ENCODE peak calls at places on chromosomes 13 and 19, in four cellular contexts. One of them, this sample, is unnamed.

GRCh38 chr13:95627590-95627989 is 16.9 kb downstream of the DZIP1 start:
- DNase-seq in Peyer's patch: no peak
- DNase-seq in lung: no peak
- DNase-seq in aorta: no peak
- DNase-seq in this sample: no peak

GRCh38 chr13:98214707-98215106 is 37.6 kb upstream of the RNF113B start:
- DNase-seq in Peyer's patch: no peak
- DNase-seq in lung: peak; percentile 68
- DNase-seq in aorta: no peak
- DNase-seq in this sample: no peak

GRCh38 chr13:69903081-69903480 is 204.5 kb upstream of the ATXN8OS start:
- DNase-seq in Peyer's patch: no peak
- DNase-seq in lung: no peak
- DNase-seq in aorta: no peak
- DNase-seq in this sample: no peak

GRCh38 chr19:46226438-46226973 is 3.0 kb upstream of the IGFL1 start:
- DNase-seq in Peyer's patch: no peak
- DNase-seq in lung: no peak
- DNase-seq in aorta: no peak
- DNase-seq in this sample: peak; percentile 37

GRCh38 chr19:47069795-47070194 is 21.4 kb upstream of the TMEM160 start:
- DNase-seq in Peyer's patch: no peak
- DNase-seq in lung: no peak
- DNase-seq in aorta: no peak
- DNase-seq in this sample: no peak

GRCh38 chr19:45819769-45820168 is 4.7 kb upstream of the RSPH6A start:
- DNase-seq in Peyer's patch: no peak
- DNase-seq in lung: no peak
- DNase-seq in aorta: no peak
- DNase-seq in this sample: no peak

GRCh38 chr19:2231621-2232221 is 4.4 kb downstream of the PLEKHJ1 start:
- DNase-seq in Peyer's patch: no peak
- DNase-seq in lung: no peak
- DNase-seq in aorta: no peak
- DNase-seq in this sample: peak; percentile 62

GRCh38 chr19:44686896-44687295 is 12.1 kb upstream of the CEACAM16 start:
- DNase-seq in Peyer's patch: no peak
- DNase-seq in lung: no peak
- DNase-seq in aorta: peak; percentile 2
- DNase-seq in this sample: no peak

GRCh38 chr13:20358022-20358421 is 125.9 kb upstream of the GJB6 start:
- DNase-seq in Peyer's patch: no peak
- DNase-seq in lung: no peak
- DNase-seq in aorta: no peak
- DNase-seq in this sample: no peak

GRCh38 chr19:4585556-4585955 is 26.1 kb upstream of the SEMA6B start:
- DNase-seq in Peyer's patch: no peak
- DNase-seq in lung: no peak
- DNase-seq in aorta: no peak
- DNase-seq in this sample: no peak

GRCh38 chr13:51729853-51730553 is 74.0 kb downstream of the DHRS12 start:
- DNase-seq in Peyer's patch: no peak
- DNase-seq in lung: no peak
- DNase-seq in aorta: peak; percentile 86
- DNase-seq in this sample: peak; percentile 75

GRCh38 chr19:37227996-37228395 is 10.0 kb downstream of the ZNF383 start:
- DNase-seq in Peyer's patch: no peak
- DNase-seq in lung: no peak
- DNase-seq in aorta: no peak
- DNase-seq in this sample: no peak

GRCh38 chr13:23888658-23889597 is at the start of gene MIPEP:
- DNase-seq in Peyer's patch: peak; percentile 85
- DNase-seq in lung: peak; percentile 94
- DNase-seq in aorta: peak; percentile 98
- DNase-seq in this sample: peak; percentile 93

GRCh38 chr19:35138305-35138799 is 272 bp upstream of the FXYD1 start:
- DNase-seq in Peyer's patch: no peak
- DNase-seq in lung: no peak
- DNase-seq in aorta: no peak
- DNase-seq in this sample: no peak

DNA sequence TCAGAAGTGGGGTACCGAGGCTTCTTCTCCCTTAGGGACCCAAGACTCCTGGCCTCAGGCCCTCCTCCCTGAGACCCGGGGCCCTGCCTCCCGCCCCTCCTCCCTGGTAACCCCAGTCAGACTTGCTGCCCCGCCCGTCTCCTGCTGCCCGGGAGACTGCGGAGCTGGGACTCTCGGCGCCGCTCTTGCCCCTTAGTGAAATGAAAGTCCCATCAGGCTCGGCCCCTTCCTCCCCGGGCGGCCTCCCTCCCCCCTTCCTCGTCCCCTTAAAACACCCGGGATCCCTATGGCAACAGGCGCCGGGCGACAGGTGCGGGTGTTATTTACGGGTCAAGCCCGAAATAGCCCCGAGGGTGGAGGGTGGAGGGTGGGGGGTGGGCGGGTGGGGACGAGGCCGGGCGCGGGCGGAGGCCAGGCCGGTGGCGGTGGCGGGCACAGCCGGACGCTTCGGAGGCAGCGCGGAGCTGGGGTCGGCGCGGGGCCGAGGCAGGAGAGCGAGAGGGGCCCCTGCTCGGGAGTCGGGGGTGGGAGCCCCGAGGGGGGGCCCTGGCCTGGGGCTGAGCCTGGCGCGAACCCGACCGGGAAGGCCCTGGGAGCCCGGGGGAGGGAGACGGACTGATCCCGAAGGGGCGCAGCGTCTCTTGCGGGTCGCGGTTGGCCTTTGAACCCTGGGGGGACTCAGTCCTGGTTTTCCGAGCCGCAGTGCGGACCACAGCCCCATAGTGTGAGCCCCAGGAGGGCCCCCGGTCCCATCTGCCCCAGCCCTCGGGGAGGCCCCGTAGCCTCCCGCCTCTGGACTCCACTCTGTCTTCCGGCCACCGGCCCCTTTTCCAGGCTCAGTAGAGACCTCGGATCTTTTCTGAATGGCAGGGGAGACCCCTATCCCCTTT is at the start of gene CACNG6:
- DNase-seq in Peyer's patch: no peak
- DNase-seq in lung: peak; percentile 33
- DNase-seq in aorta: no peak
- DNase-seq in this sample: no peak
- H3K4me3 ChIP-seq in Peyer's patch: peak within 1 kb of the TSS; percentile 24
- H3K4me3 ChIP-seq in lung: peak within 1 kb of the TSS; percentile 14
- H3K4me3 ChIP-seq in aorta: no peak within 1 kb of the TSS
- H3K4me3 ChIP-seq in this sample: no peak within 1 kb of the TSS

DNA sequence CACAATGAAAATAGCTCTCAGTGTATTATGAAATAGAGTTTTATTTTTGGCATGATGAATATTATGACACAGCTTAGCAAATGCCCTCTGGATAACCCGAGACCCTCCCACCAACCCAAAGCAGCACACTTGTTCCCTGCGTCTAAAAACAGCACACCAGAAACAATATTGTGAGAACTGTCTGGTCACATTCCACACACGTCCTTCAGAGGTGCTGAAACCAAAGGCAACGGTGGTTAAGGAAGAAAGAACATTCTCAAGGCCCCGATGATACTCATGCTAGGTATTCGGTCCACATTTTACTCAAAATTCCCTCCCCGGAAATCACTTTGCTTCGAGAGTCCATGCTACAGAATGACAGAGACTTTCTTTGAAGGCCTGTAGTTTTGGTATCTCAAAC is 156.7 kb downstream of the SLC7A1 start:
- DNase-seq in Peyer's patch: no peak
- DNase-seq in lung: no peak
- DNase-seq in aorta: no peak
- DNase-seq in this sample: no peak
- H3K4me1 ChIP-seq in Peyer's patch: no peaks in the 10 kb centered on the region
- H3K4me1 ChIP-seq in lung: peaks cover 7% of the 10 kb centered on the region
- H3K4me1 ChIP-seq in aorta: peaks cover 19% of the 10 kb centered on the region
- H3K4me1 ChIP-seq in this sample: no peaks in the 10 kb centered on the region

GRCh38 chr19:49809987-49810389 is 3.1 kb downstream of the FUZ start:
- DNase-seq in Peyer's patch: no peak
- DNase-seq in lung: no peak
- DNase-seq in aorta: no peak
- DNase-seq in this sample: no peak
- H3K4me3 ChIP-seq in Peyer's patch: peak overlapping the region; percentile 73
- H3K4me3 ChIP-seq in lung: no peak overlapping the region
- H3K4me3 ChIP-seq in aorta: no peak overlapping the region
- H3K4me3 ChIP-seq in this sample: peak overlapping the region; percentile 61

GRCh38 chr13:109776575-109776974 is 9.8 kb downstream of the IRS2 start:
- DNase-seq in Peyer's patch: no peak
- DNase-seq in lung: no peak
- DNase-seq in aorta: no peak
- DNase-seq in this sample: no peak
- H3K4me1 ChIP-seq in Peyer's patch: no peaks in the 10 kb centered on the region
- H3K4me1 ChIP-seq in lung: peaks cover 4% of the 10 kb centered on the region
- H3K4me1 ChIP-seq in aorta: peaks cover 5% of the 10 kb centered on the region
- H3K4me1 ChIP-seq in this sample: peaks cover 65% of the 10 kb centered on the region

GRCh38 chr19:1105217-1105872 is 1.6 kb downstream of the GPX4 start:
- DNase-seq in Peyer's patch: no peak
- DNase-seq in lung: no peak
- DNase-seq in aorta: no peak
- DNase-seq in this sample: no peak

GRCh38 chr19:1107655-1108261 is 4.0 kb downstream of the GPX4 start:
- DNase-seq in Peyer's patch: no peak
- DNase-seq in lung: no peak
- DNase-seq in aorta: no peak
- DNase-seq in this sample: no peak

GRCh38 chr19:1106841-1107654 is 3.3 kb downstream of the GPX4 start:
- DNase-seq in Peyer's patch: no peak
- DNase-seq in lung: no peak
- DNase-seq in aorta: no peak
- DNase-seq in this sample: no peak

GRCh38 chr19:1104452-1105216 is 840 bp downstream of the GPX4 start:
- DNase-seq in Peyer's patch: peak; percentile 73
- DNase-seq in lung: peak; percentile 72
- DNase-seq in aorta: peak; percentile 91
- DNase-seq in this sample: peak; percentile 80

GRCh38 chr19:1105873-1106840 is 2.4 kb downstream of the GPX4 start:
- DNase-seq in Peyer's patch: no peak
- DNase-seq in lung: no peak
- DNase-seq in aorta: no peak
- DNase-seq in this sample: no peak
- H3K4me3 ChIP-seq in Peyer's patch: no peak overlapping the region
- H3K4me3 ChIP-seq in lung: no peak overlapping the region
- H3K4me3 ChIP-seq in aorta: no peak overlapping the region
- H3K4me3 ChIP-seq in this sample: no peak overlapping the region

GRCh38 chr19:6270076-6270745 is 9.6 kb downstream of the MLLT1 start:
- DNase-seq in Peyer's patch: no peak
- DNase-seq in lung: no peak
- DNase-seq in aorta: no peak
- DNase-seq in this sample: no peak
- H3K4me1 ChIP-seq in Peyer's patch: no peaks in the 10 kb centered on the region
- H3K4me1 ChIP-seq in lung: peaks cover 59% of the 10 kb centered on the region
- H3K4me1 ChIP-seq in aorta: no peaks in the 10 kb centered on the region
- H3K4me1 ChIP-seq in this sample: peaks cover 50% of the 10 kb centered on the region

GRCh38 chr13:72639377-72639776 is 88.1 kb downstream of the MZT1 start:
- DNase-seq in Peyer's patch: no peak
- DNase-seq in lung: no peak
- DNase-seq in aorta: no peak
- DNase-seq in this sample: no peak

GRCh38 chr13:72637561-72637960 is 89.9 kb downstream of the MZT1 start:
- DNase-seq in Peyer's patch: no peak
- DNase-seq in lung: no peak
- DNase-seq in aorta: no peak
- DNase-seq in this sample: no peak

GRCh38 chr13:72638059-72638815 is 89.2 kb downstream of the MZT1 start:
- DNase-seq in Peyer's patch: no peak
- DNase-seq in lung: no peak
- DNase-seq in aorta: no peak
- DNase-seq in this sample: no peak

GRCh38 chr13:72634859-72635258 is 92.6 kb downstream of the MZT1 start:
- DNase-seq in Peyer's patch: no peak
- DNase-seq in lung: no peak
- DNase-seq in aorta: no peak
- DNase-seq in this sample: no peak
- H3K4me3 ChIP-seq in Peyer's patch: no peak overlapping the region
- H3K4me3 ChIP-seq in lung: no peak overlapping the region
- H3K4me3 ChIP-seq in aorta: no peak overlapping the region
- H3K4me3 ChIP-seq in this sample: no peak overlapping the region

GRCh38 chr19:49864890-49865289 is 2.5 kb downstream of the PNKP start:
- DNase-seq in Peyer's patch: no peak
- DNase-seq in lung: no peak
- DNase-seq in aorta: no peak
- DNase-seq in this sample: no peak
- H3K4me1 ChIP-seq in Peyer's patch: no peaks in the 10 kb centered on the region
- H3K4me1 ChIP-seq in lung: peaks cover 11% of the 10 kb centered on the region
- H3K4me1 ChIP-seq in aorta: no peaks in the 10 kb centered on the region
- H3K4me1 ChIP-seq in this sample: peaks cover 47% of the 10 kb centered on the region

GRCh38 chr13:60158321-60158801 is 5.4 kb downstream of the DIAPH3 start:
- DNase-seq in Peyer's patch: no peak
- DNase-seq in lung: no peak
- DNase-seq in aorta: no peak
- DNase-seq in this sample: no peak

GRCh38 chr13:60164490-60164889 is 762 bp upstream of the DIAPH3 start:
- DNase-seq in Peyer's patch: no peak
- DNase-seq in lung: no peak
- DNase-seq in aorta: no peak
- DNase-seq in this sample: no peak

GRCh38 chr13:60165391-60166099 is 1.8 kb upstream of the DIAPH3 start:
- DNase-seq in Peyer's patch: no peak
- DNase-seq in lung: no peak
- DNase-seq in aorta: no peak
- DNase-seq in this sample: no peak

GRCh38 chr13:60163525-60164471 is at the start of gene DIAPH3:
- DNase-seq in Peyer's patch: peak; percentile 94
- DNase-seq in lung: peak; percentile 96
- DNase-seq in aorta: peak; percentile 98
- DNase-seq in this sample: peak; percentile 98

DNA sequence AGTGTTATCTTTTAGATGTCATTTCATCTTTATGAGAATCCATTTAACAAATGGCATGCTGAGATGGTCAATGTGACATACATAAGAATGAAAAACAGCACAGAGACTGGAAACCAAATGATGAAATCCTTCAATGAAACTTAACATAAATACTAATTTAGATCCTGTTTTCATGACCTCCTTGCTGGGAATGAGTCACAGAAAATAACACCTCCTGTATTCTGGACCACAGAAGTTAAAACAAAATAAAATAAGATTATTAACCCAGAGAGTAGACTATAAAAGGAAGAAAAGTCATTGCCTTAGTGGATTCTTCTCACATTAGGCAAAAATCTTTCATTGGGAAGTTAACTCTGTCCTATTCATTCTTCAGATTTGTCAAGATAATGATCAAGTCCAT is 1.6 kb downstream of the DIAPH3 start:
- DNase-seq in Peyer's patch: no peak
- DNase-seq in lung: no peak
- DNase-seq in aorta: no peak
- DNase-seq in this sample: no peak
- H3K4me3 ChIP-seq in Peyer's patch: no peak overlapping the region
- H3K4me3 ChIP-seq in lung: no peak overlapping the region
- H3K4me3 ChIP-seq in aorta: no peak overlapping the region
- H3K4me3 ChIP-seq in this sample: no peak overlapping the region